ENCODE peak calls at places on chromosomes 11 and 22, in five cellular contexts. Y, I, Z, V and W are unnamed samples.

GRCh38 chr11:128759597-128759996 is 65.7 kb downstream of the FLI1 start:
- DNase-seq in I (no peak), Z (no peak), V (no peak), Y (no peak), W (no peak)

GRCh38 chr22:42724062-42724461 is 3.4 kb upstream of the A4GALT start:
- DNase-seq in Z (no peak), Y (no peak), V (no peak), I (no peak), W (no peak)

GRCh38 chr11:43924112-43924855 is 18.2 kb upstream of the C11orf96 start:
- DNase-seq in V (no peak), Z (no peak), Y (no peak), I (no peak), W (no peak)

GRCh38 chr11:67071420-67072284 is 15.0 kb downstream of the RHOD start:
- DNase-seq in V (peak), I (no peak), Z (peak), Y (peak), W (peak)

GRCh38 chr11:91984033-91984568 is 240.5 kb upstream of the FAT3 start:
- DNase-seq in I (no peak), V (no peak), Y (no peak), Z (no peak), W (no peak)

GRCh38 chr11:15590131-15590530 is 475.4 kb downstream of the INSC start:
- DNase-seq in Z (no peak), Y (no peak), V (no peak), I (no peak), W (no peak)

GRCh38 chr11:104113541-104113940 is 50.4 kb downstream of the PDGFD start:
- DNase-seq in Z (no peak), V (no peak), Y (no peak), I (no peak), W (no peak)

GRCh38 chr11:34632105-34632780 is 11.3 kb downstream of the EHF start:
- DNase-seq in V (no peak), Z (peak), I (no peak), Y (peak), W (peak)

GRCh38 chr11:102272047-102272824 is 45.0 kb upstream of the BIRC3 start:
- DNase-seq in V (no peak), Z (no peak), Y (no peak), I (no peak), W (no peak)

GRCh38 chr11:83139310-83139709 is 17.6 kb upstream of the PCF11 start:
- DNase-seq in V (no peak), Z (no peak), Y (no peak), I (no peak), W (no peak)

GRCh38 chr22:30205281-30206115 is 41.1 kb downstream of the LIF start:
- DNase-seq in Z (peak), I (no peak), Y (peak), V (peak), W (peak)

GRCh38 chr11:78935408-78936101 is 360.9 kb upstream of the NARS2 start:
- DNase-seq in Y (no peak), Z (no peak), I (no peak), V (no peak), W (no peak)

GRCh38 chr22:20955548-20955947 is 11.5 kb upstream of the AIFM3 start:
- DNase-seq in Y (no peak), Z (peak), V (no peak), I (no peak), W (no peak)

GRCh38 chr11:126284829-126285228 is 1.9 kb downstream of the TIRAP start:
- DNase-seq in I (no peak), Z (peak), Y (peak), V (no peak), W (peak)

GRCh38 chr22:30159561-30160353 is 79.5 kb downstream of the HORMAD2 start:
- DNase-seq in Z (peak), I (no peak), Y (no peak), V (no peak), W (peak)

GRCh38 chr22:42994917-42995562 is 19.9 kb downstream of the PACSIN2 start:
- DNase-seq in Y (peak), I (no peak), V (no peak), Z (peak), W (no peak)

GRCh38 chr11:59818572-59818971 is 8.0 kb upstream of the MRPL16 start:
- DNase-seq in I (no peak), Z (no peak), Y (no peak), V (no peak), W (no peak)

GRCh38 chr22:48088926-48089536 is 1326.6 kb downstream of the TBC1D22A start:
- DNase-seq in I (no peak), Z (no peak), Y (no peak), V (no peak), W (no peak)

GRCh38 chr11:2460540-2461252 is 15.9 kb downstream of the KCNQ1 start:
- DNase-seq in V (no peak), I (no peak), Z (no peak), Y (peak), W (no peak)

GRCh38 chr11:42890773-42891172 is 421.0 kb upstream of the API5 start:
- DNase-seq in V (no peak), Z (no peak), Y (no peak), I (no peak), W (no peak)

GRCh38 chr11:125176866-125177265 is 12.3 kb downstream of the PKNOX2 start:
- DNase-seq in V (no peak), I (no peak), Z (no peak), Y (no peak), W (no peak)

GRCh38 chr11:35083181-35084061 is 55.5 kb upstream of the CD44 start:
- DNase-seq in V (peak), I (no peak), Z (peak), Y (peak), W (peak)

GRCh38 chr11:67583319-67584204 is at the start of gene GSTP1:
- DNase-seq in V (peak), I (no peak), Z (peak), Y (peak), W (no peak)

GRCh38 chr11:75773595-75774353 is 5.2 kb downstream of the DGAT2 start:
- DNase-seq in V (no peak), Z (no peak), Y (no peak), I (no peak), W (no peak)

GRCh38 chr22:49657275-49657973 is 170.2 kb downstream of the BRD1 start:
- DNase-seq in I (no peak), Z (no peak), Y (peak), V (peak), W (no peak)

GRCh38 chr22:21984793-21985192 is 2.2 kb upstream of the TOP3B start:
- DNase-seq in Z (peak), Y (no peak), I (no peak), V (no peak), W (no peak)

GRCh38 chr11:73388241-73389133 is 12.3 kb downstream of the RELT start:
- DNase-seq in V (no peak), I (no peak), Y (peak), Z (no peak), W (no peak)

GRCh38 chr22:40418366-40419201 is 48.2 kb downstream of the SGSM3 start:
- DNase-seq in I (no peak), Z (no peak), V (no peak), Y (no peak), W (no peak)

GRCh38 chr11:9574806-9575530 is 1.5 kb downstream of the WEE1 start:
- DNase-seq in I (no peak), V (peak), Z (peak), Y (peak), W (peak)

GRCh38 chr11:45319077-45319476 is 32.9 kb upstream of the SYT13 start:
- DNase-seq in V (no peak), Z (no peak), I (peak), Y (no peak), W (no peak)

GRCh38 chr11:9089061-9089460 is 2.3 kb downstream of the SCUBE2 start:
- DNase-seq in I (no peak), Y (no peak), Z (no peak), V (no peak), W (no peak)

GRCh38 chr11:118612378-118612777 is 5.0 kb downstream of the PHLDB1 start:
- DNase-seq in V (no peak), Z (no peak), I (no peak), Y (no peak), W (no peak)

GRCh38 chr11:119052163-119052814 is 4.7 kb downstream of the HYOU1 start:
- DNase-seq in Y (no peak), V (no peak), Z (no peak), I (no peak), W (no peak)

GRCh38 chr11:104328514-104328912 is 164.6 kb upstream of the PDGFD start:
- DNase-seq in Z (no peak), Y (no peak), V (no peak), I (no peak), W (no peak)

DNA sequence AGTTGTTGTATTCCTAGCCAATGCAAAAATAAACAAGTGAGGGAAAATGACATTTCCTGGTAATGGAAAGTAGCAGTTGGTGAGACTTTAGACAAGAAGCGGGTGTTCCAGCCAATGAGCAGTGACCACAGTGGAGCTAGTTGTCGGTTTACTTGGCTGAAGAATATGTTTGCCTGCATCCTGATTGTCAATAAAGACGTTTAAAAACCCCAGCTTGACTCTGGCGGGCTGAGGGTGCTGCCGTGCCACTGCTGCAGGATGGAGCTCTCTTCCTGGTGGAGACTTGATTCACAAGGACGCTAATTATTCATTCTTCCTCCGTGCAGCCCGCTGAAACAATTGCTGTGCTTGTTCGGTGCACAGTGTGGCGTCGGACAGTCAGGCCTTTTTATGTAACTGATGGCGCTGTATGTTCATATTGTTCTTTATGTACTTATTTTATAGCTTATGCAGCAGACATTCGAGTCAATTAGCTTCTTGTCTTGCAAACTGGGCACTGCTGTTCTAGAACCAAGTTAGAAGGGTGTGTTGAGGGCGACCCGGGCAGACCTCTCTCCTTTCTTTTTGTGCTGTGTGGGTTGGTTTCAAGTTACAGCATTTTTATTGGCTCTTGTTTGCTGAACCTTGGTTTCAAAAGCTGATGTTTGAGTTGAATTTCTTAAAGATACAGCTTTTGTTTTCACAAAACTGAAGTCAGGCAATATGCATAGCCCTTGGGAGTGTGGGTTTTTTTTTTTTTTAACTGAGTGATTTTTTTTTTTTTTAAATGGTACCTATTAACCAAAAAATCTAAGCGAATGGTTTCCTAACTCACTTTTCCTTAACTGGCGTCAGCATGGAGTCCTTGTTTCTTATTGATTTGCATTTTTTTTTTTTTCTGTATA is 153.9 kb downstream of the TEAD1 start:
- DNase-seq in Y (peak), V (peak), Z (peak), I (no peak), W (peak)
- TF ChIP-seq POLR2A in Y (no peak), V (no peak), Z (no peak), I (no peak), W (no peak)

DNA sequence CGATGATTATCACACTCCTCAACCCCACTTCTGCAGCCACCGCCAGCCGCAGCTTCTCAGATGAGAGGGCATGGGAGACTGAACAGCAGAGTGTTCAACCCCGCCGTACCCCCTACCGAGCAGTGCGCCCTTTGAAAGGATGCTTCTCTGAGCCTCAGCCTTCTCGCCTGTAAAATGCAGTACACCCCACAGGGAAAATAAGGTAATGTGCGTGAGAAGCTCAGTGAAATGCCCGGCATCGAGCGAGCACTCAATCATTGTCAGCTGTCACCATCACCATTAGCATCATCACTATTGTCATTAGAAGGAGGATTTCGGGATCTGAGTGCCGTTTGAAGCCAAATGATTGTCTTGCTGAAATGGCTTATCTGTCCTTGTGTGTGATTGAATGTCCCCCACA is 13.6 kb downstream of the TRIM29 start:
- DNase-seq in V (no peak), I (no peak), Z (no peak), Y (no peak), W (no peak)
- TF ChIP-seq POLR2A in V (no peak), I (no peak), Z (no peak), Y (no peak), W (no peak)

GRCh38 chr22:44462246-44463015 is 35.6 kb downstream of the RTL6 start:
- DNase-seq in V (no peak), I (peak), Z (no peak), Y (peak), W (no peak)

GRCh38 chr22:44461614-44462013 is 36.4 kb downstream of the RTL6 start:
- DNase-seq in Z (no peak), Y (no peak), I (peak), V (no peak), W (no peak)

GRCh38 chr22:44464000-44464399 is 34.0 kb downstream of the RTL6 start:
- DNase-seq in Y (no peak), V (no peak), Z (no peak), I (no peak), W (no peak)

GRCh38 chr22:44461083-44461375 is 37.0 kb downstream of the RTL6 start:
- DNase-seq in Y (peak), V (no peak), Z (no peak), I (peak), W (no peak)

GRCh38 chr22:44463151-44463550 is 34.9 kb downstream of the RTL6 start:
- DNase-seq in Z (no peak), I (peak), V (no peak), Y (no peak), W (no peak)
- TF ChIP-seq POLR2A in Z (no peak), I (no peak), V (no peak), Y (no peak), W (no peak)

GRCh38 chr11:5808500-5809121 is at the start of gene OR52N2:
- DNase-seq in Y (peak), V (peak), Z (peak), I (no peak), W (peak)

GRCh38 chr11:5807580-5807979 is 1.1 kb upstream of the OR52N2 start:
- DNase-seq in Z (no peak), Y (no peak), I (no peak), V (no peak), W (no peak)

GRCh38 chr11:5809905-5810792 is 1.4 kb downstream of the OR52N2 start:
- DNase-seq in Z (no peak), Y (no peak), I (no peak), V (no peak), W (no peak)

GRCh38 chr11:5803982-5804381 is 4.7 kb upstream of the OR52N2 start:
- DNase-seq in Z (no peak), V (no peak), Y (no peak), I (no peak), W (no peak)

DNA sequence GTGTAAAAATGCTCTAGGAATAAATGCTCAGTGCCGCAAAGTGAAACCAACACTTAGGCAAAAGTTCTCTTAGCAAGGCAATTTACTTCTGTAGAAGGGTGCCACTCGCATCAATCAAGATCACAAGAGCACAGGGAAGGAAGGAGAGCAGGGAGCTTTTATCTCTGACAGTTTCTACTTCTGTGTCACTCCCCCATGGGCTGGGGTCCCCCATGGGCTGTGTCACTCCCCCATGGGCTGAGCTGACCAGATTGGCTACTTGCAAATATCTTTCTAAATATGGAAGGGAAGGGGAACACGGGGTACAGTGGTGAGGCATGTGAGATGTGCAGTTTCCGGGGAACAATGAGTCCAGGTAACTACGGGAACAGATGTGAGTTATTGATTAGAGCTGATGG is 397 bp downstream of the OR52N2 start:
- DNase-seq in I (no peak), V (no peak), Z (no peak), Y (no peak), W (no peak)
- TF ChIP-seq POLR2A in I (no peak), V (no peak), Z (no peak), Y (no peak), W (no peak)

GRCh38 chr11:86799680-86800075 is 664 bp upstream of the PRSS23 start:
- DNase-seq in Z (peak), Y (no peak), V (no peak), I (no peak), W (no peak)

GRCh38 chr11:86800956-86801264 is 568 bp downstream of the PRSS23 start:
- DNase-seq in V (no peak), Z (no peak), Y (no peak), I (no peak), W (no peak)

GRCh38 chr11:86802146-86802545 is 1.8 kb downstream of the PRSS23 start:
- DNase-seq in Y (no peak), V (no peak), Z (no peak), I (no peak), W (no peak)

GRCh38 chr11:86798988-86799387 is 1.4 kb upstream of the PRSS23 start:
- DNase-seq in Y (no peak), V (no peak), Z (peak), I (no peak), W (no peak)

GRCh38 chr11:86800076-86800955 is at the start of gene PRSS23:
- DNase-seq in V (peak), Y (peak), I (no peak), Z (peak), W (peak)
- TF ChIP-seq POLR2A in V (peak), Y (no peak), I (no peak), Z (peak), W (peak)

GRCh38 chr11:69048056-69048717 is 545 bp upstream of the TPCN2 start:
- DNase-seq in V (no peak), I (no peak), Y (no peak), Z (no peak), W (no peak)

GRCh38 chr11:69049490-69049867 is 747 bp downstream of the TPCN2 start:
- DNase-seq in Y (no peak), V (no peak), Z (no peak), I (no peak), W (no peak)

GRCh38 chr11:69050592-69051380 is 2.1 kb downstream of the TPCN2 start:
- DNase-seq in Y (no peak), Z (no peak), V (no peak), I (no peak), W (no peak)

GRCh38 chr11:69051381-69052342 is 2.9 kb downstream of the TPCN2 start:
- DNase-seq in Z (no peak), V (no peak), I (no peak), Y (no peak), W (no peak)

DNA sequence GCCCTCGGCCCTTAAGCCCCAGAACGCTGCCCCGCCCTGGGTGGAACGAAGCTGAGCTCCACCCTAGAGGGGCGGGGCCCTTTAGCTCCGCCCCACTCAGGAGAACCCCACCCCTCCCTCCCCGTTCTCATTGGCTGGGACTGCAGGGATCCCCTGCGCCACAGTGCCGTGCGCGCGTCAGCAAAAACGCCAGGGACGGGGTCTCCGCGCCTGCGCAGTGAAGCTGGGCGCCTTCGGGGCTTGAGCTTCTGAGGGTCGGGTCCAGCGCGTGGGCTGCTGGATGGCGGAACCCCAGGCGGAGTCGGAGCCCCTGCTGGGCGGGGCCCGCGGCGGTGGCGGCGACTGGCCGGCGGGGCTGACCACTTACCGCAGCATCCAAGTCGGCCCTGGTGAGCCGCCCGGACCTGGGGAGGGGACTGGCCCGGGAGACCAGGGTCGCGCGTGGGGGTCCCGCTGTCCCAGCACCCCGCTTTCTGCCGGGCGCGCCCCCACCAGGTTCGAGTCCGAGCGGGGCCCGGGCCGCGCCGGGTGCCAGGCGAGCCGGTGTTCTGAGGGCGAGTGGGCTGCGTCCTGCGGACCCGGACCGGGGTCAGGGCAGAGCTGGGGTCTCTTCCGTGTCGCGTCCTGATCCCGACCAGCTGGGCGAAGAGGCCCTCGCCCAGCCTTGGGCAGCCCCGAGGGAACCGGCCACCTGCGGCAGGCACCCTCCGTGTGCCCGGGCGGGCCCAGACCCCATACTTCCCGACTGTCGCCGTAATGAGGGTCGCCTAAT is at the start of gene TPCN2:
- DNase-seq in Y (peak), Z (peak), I (no peak), V (peak), W (peak)
- TF ChIP-seq POLR2A in Y (no peak), Z (peak), I (no peak), V (peak), W (peak)

GRCh38 chr11:121029153-121029552 is 5.3 kb downstream of the TBCEL start:
- DNase-seq in Y (no peak), I (no peak), V (no peak), Z (no peak), W (no peak)

GRCh38 chr11:121018746-121019145 is 5.2 kb upstream of the TBCEL start:
- DNase-seq in I (no peak), V (no peak), Z (no peak), Y (no peak), W (no peak)

GRCh38 chr11:121029813-121030445 is 6.0 kb downstream of the TBCEL start:
- DNase-seq in Z (no peak), V (no peak), I (no peak), Y (no peak), W (no peak)

GRCh38 chr11:121024989-121025388 is 1.1 kb downstream of the TBCEL start:
- DNase-seq in Z (no peak), I (no peak), V (no peak), Y (no peak), W (no peak)

GRCh38 chr11:121023848-121024751 is at the start of gene TBCEL:
- DNase-seq in Z (peak), V (peak), I (no peak), Y (peak), W (peak)
- TF ChIP-seq POLR2A in Z (peak), V (no peak), I (no peak), Y (no peak), W (peak)

GRCh38 chr22:32622004-32622761 is 147.6 kb downstream of the FBXO7 start:
- DNase-seq in V (peak), I (no peak), Z (no peak), Y (no peak), W (no peak)
- TF ChIP-seq POLR2A in V (no peak), I (no peak), Z (no peak), Y (no peak), W (no peak)

GRCh38 chr22:36368359-36368983 is 19.3 kb downstream of the MYH9 start:
- DNase-seq in Y (no peak), I (no peak), Z (peak), V (no peak), W (no peak)
- TF ChIP-seq POLR2A in Y (no peak), I (no peak), Z (no peak), V (no peak), W (no peak)